ENCODE peak calls at places on chromosomes 1 and 21, in eight cellular contexts. X is anterior cingulate cortex; L is stimulated activated CD8-positive, alpha-beta memory T cell treated with anti-CD3 and anti-CD28 coated beads, Interleukin-7, amount 100 ng/mL, for 1 hour; Y is CD8-positive, alpha-beta T cell; B is fibroblast of mammary gland; V is PC-3; F is caudate nucleus; Q is stimulated activated CD4-positive, alpha-beta T cell treated with anti-CD3 and anti-CD28 coated beads, Interleukin-12 subunit alpha, Interleukin-12 subunit beta, amount 100 ng/mL, for 4 hours. O is an unnamed sample.

GRCh38 chr21:42460391-42461184 is 35.4 kb downstream of the RSPH1 start:
- DNase-seq in X (no peak), L (no peak), Y (no peak), B (no peak), V (no peak), F (no peak), Q (peak), O (no peak)

GRCh38 chr1:204254031-204254661 is 40.4 kb upstream of the GOLT1A start:
- DNase-seq in X (no peak), L (no peak), Y (no peak), B (peak), V (peak), F (no peak), Q (no peak), O (no peak)

GRCh38 chr1:94953741-94954140 is 26.8 kb upstream of the CNN3 start:
- DNase-seq in X (no peak), L (no peak), Y (no peak), B (no peak), V (no peak), F (no peak), Q (no peak), O (no peak)

GRCh38 chr1:154714638-154715037 is 106.7 kb upstream of the ADAR start:
- DNase-seq in X (no peak), L (no peak), Y (no peak), B (peak), V (peak), F (no peak), Q (no peak), O (no peak)

GRCh38 chr1:210600421-210601195 is 271.9 kb downstream of the HHAT start:
- DNase-seq in X (no peak), L (no peak), Y (no peak), B (no peak), V (no peak), F (no peak), Q (no peak), O (no peak)

GRCh38 chr1:154935749-154936415 is 637 bp downstream of the PMVK start:
- DNase-seq in X (no peak), L (no peak), Y (no peak), B (no peak), V (no peak), F (no peak), Q (no peak), O (no peak)

GRCh38 chr1:64396817-64397216 is 73.1 kb upstream of the CACHD1 start:
- DNase-seq in X (no peak), L (no peak), Y (no peak), B (peak), V (no peak), F (no peak), Q (no peak), O (no peak)

GRCh38 chr1:208234721-208235120 is 9.5 kb downstream of the PLXNA2 start:
- DNase-seq in X (no peak), L (no peak), Y (no peak), B (no peak), V (no peak), F (no peak), Q (no peak), O (no peak)

GRCh38 chr1:36523850-36524249 is 41.1 kb upstream of the CSF3R start:
- DNase-seq in X (no peak), L (no peak), Y (no peak), B (no peak), V (no peak), F (no peak), Q (peak), O (peak)

GRCh38 chr1:41954533-41954944 is 35.8 kb upstream of the HIVEP3 start:
- DNase-seq in X (no peak), L (no peak), Y (no peak), B (peak), V (peak), F (no peak), Q (no peak), O (no peak)